ENCODE peak calls at places on chromosomes 2 and 18, in six cellular contexts. Q, M, U, I, Z and F are unnamed samples. For H3K36me3, the result is how much of the 10 kb centered on the place peaks cover.

GRCh38 chr2:8761529-8762164 is 75.8 kb downstream of the KIDINS220 start:
- DNase-seq in Q (no peak), M (no peak), U (no peak), I (no peak), Z (no peak), F (no peak)

GRCh38 chr2:74334931-74335333 is 8.3 kb downstream of the SLC4A5 start:
- DNase-seq in Q (peak), M (peak), U (peak), I (peak), Z (peak), F (peak)

GRCh38 chr2:112050311-112050710 is 4.8 kb upstream of the TMEM87B start:
- DNase-seq in Q (no peak), M (no peak), U (no peak), I (no peak), Z (no peak), F (no peak)

GRCh38 chr2:108449410-108450200 is 599 bp downstream of the GCC2 start:
- DNase-seq in Q (no peak), M (no peak), U (peak), I (peak), Z (peak), F (no peak)

GRCh38 chr2:157460384-157460837 is 16.5 kb upstream of the CYTIP start:
- DNase-seq in Q (no peak), M (no peak), U (peak), I (no peak), Z (no peak), F (no peak)

GRCh38 chr18:67669993-67670671 is 153.6 kb upstream of the DSEL start:
- DNase-seq in Q (no peak), M (no peak), U (no peak), I (no peak), Z (no peak), F (no peak)

GRCh38 chr2:15364561-15364960 is 196.6 kb downstream of the NBAS start:
- DNase-seq in Q (no peak), M (no peak), U (no peak), I (no peak), Z (no peak), F (no peak)

GRCh38 chr2:190678444-190679162 is 29.7 kb downstream of the NAB1 start:
- DNase-seq in Q (no peak), M (no peak), U (no peak), I (no peak), Z (no peak), F (no peak)

GRCh38 chr2:1499033-1499795 is 86.0 kb downstream of the TPO start:
- DNase-seq in Q (peak), M (no peak), U (no peak), I (no peak), Z (no peak), F (no peak)

GRCh38 chr2:128779301-128780095 is 460.8 kb upstream of the HS6ST1 start:
- DNase-seq in Q (no peak), M (no peak), U (no peak), I (peak), Z (peak), F (no peak)

GRCh38 chr18:75216926-75217303 is 6.3 kb downstream of the TSHZ1 start:
- DNase-seq in Q (peak), M (no peak), U (no peak), I (peak), Z (no peak), F (no peak)

GRCh38 chr18:295756-296155 is 27.9 kb upstream of the THOC1 start:
- DNase-seq in Q (no peak), M (no peak), U (no peak), I (no peak), Z (no peak), F (no peak)

GRCh38 chr2:179263015-179263414 is 1.6 kb downstream of the SESTD1 start:
- DNase-seq in Q (no peak), M (no peak), U (no peak), I (no peak), Z (no peak), F (no peak)

GRCh38 chr2:179262077-179262660 is 2.5 kb downstream of the SESTD1 start:
- DNase-seq in Q (no peak), M (no peak), U (no peak), I (no peak), Z (no peak), F (no peak)

GRCh38 chr2:179263460-179264237 is 983 bp downstream of the SESTD1 start:
- DNase-seq in Q (peak), M (peak), U (peak), I (peak), Z (no peak), F (peak)

GRCh38 chr2:179261161-179261825 is 3.3 kb downstream of the SESTD1 start:
- DNase-seq in Q (no peak), M (no peak), U (no peak), I (no peak), Z (no peak), F (no peak)

GRCh38 chr2:179260224-179260623 is 4.4 kb downstream of the SESTD1 start:
- DNase-seq in Q (no peak), M (no peak), U (no peak), I (no peak), Z (no peak), F (no peak)
- H3K27ac ChIP-seq in Q (no peak), M (no peak), U (no peak), I (no peak), Z (no peak), F (no peak)

GRCh38 chr2:165163771-165164170 is 40.1 kb downstream of the SCN3A start:
- DNase-seq in Q (no peak), M (no peak), U (no peak), I (no peak), Z (no peak), F (no peak)

GRCh38 chr2:165157160-165157559 is 46.7 kb downstream of the SCN3A start:
- DNase-seq in Q (no peak), M (no peak), U (no peak), I (no peak), Z (no peak), F (no peak)

GRCh38 chr2:165164201-165164600 is 39.6 kb downstream of the SCN3A start:
- DNase-seq in Q (no peak), M (no peak), U (no peak), I (no peak), Z (no peak), F (no peak)

GRCh38 chr2:165162466-165162865 is 41.4 kb downstream of the SCN3A start:
- DNase-seq in Q (no peak), M (no peak), U (no peak), I (no peak), Z (no peak), F (no peak)

DNA sequence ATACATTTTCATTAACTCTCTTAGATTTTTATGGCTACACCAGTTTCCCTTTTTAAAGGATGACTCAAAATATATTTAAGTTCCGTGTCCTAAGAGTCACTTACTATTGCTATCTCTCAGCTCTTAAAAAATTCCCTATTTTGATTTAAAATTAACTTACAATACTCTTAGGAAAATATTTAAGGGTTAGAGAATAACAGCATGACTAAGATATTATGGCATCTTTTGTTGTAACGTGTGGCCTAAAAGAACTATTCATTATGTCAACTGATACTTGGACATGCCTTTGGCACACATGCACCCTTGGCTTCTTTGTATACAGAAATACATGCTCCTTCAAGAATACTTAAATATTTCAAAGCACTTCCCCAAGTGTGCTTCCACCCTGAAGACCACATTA is 42.3 kb downstream of the SCN3A start:
- DNase-seq in Q (no peak), M (no peak), U (no peak), I (no peak), Z (no peak), F (no peak)
- TF ChIP-seq POLR2A in Q (no peak), M (no peak), U (no peak), I (no peak), Z (no peak), F (no peak)

DNA sequence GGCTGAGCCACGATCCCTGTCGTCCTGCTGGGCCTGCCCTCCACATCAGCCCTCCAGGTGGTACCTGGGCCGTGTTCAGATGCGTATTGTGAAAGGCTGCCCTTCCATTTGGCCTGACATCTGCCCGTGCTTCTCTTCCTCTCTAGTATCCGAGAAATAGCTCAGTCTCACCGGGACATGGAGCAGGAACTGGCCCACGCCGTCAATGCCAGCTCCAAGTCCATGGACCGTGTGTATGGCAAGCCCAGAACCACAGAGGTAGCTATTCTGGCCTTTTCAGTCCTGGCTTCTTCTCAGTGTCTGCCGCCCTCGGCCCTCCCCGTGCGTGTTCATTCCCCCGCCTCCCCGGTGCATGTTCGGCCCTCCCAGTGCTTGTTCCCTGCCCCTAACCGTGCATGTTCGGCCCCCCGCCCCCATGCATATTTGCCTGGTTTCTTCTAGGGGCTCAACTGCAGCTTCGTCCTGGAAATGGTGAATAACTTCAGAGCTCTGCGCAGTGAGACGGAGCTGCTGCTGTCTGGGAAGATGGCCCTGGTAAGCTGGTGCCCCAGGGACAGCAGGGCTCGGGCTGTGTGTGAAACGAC is 104.3 kb downstream of the USP40 start:
- DNase-seq in Q (peak), M (no peak), U (peak), I (no peak), Z (no peak), F (no peak)
- H3K36me3 ChIP-seq in Q (under half), M (under half), U (under half), I (under half), Z (under half), F (under half)

GRCh38 chr18:76521367-76521766 is 26.3 kb upstream of the ZNF516 start:
- DNase-seq in Q (no peak), M (no peak), U (no peak), I (no peak), Z (no peak), F (no peak)
- H3K27ac ChIP-seq in Q (no peak), M (no peak), U (no peak), I (no peak), Z (no peak), F (peak)

GRCh38 chr2:11691071-11691660 is 21.2 kb upstream of the NTSR2 start:
- DNase-seq in Q (no peak), M (no peak), U (no peak), I (no peak), Z (no peak), F (no peak)

GRCh38 chr2:11687736-11688135 is 17.7 kb upstream of the NTSR2 start:
- DNase-seq in Q (no peak), M (no peak), U (no peak), I (no peak), Z (no peak), F (no peak)

GRCh38 chr2:11684894-11685460 is 15.0 kb upstream of the NTSR2 start:
- DNase-seq in Q (no peak), M (no peak), U (no peak), I (no peak), Z (no peak), F (no peak)

GRCh38 chr2:11685906-11686470 is 16.0 kb upstream of the NTSR2 start:
- DNase-seq in Q (no peak), M (no peak), U (no peak), I (no peak), Z (no peak), F (no peak)

GRCh38 chr2:11688222-11689069 is 18.5 kb upstream of the NTSR2 start:
- DNase-seq in Q (peak), M (peak), U (peak), I (peak), Z (peak), F (peak)
- TF ChIP-seq POLR2A in Q (no peak), M (no peak), U (no peak), I (no peak), Z (no peak), F (no peak)

DNA sequence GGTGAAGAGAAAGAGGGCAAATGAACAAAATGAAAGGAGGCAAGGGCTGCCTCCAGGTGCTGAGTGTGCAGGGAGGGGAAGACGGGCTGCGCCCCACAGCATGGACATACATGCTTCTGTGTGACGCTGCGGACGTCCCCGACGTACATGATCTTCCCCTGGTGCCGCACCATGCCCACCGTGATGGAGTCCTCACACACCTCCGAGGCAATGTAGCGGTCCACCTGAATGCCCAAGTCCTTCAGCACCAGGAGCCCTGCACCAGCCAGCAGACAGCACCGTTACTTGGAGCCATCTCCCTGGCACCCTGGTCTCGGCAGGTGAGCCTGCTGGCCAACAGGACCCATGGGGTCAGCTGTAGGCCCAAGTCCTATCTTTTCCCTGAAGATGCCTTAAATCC is 73.1 kb upstream of the POMC start:
- DNase-seq in Q (no peak), M (no peak), U (no peak), I (no peak), Z (no peak), F (no peak)
- H3K36me3 ChIP-seq in Q (under half), M (under half), U (under half), I (under half), Z (under half), F (under half)

GRCh38 chr2:37614061-37614802 is 57.2 kb downstream of the CDC42EP3 start:
- DNase-seq in Q (no peak), M (no peak), U (peak), I (no peak), Z (no peak), F (peak)

GRCh38 chr2:37616674-37616999 is 54.8 kb downstream of the CDC42EP3 start:
- DNase-seq in Q (no peak), M (no peak), U (no peak), I (no peak), Z (no peak), F (no peak)

GRCh38 chr2:37617119-37617892 is 54.1 kb downstream of the CDC42EP3 start:
- DNase-seq in Q (no peak), M (no peak), U (no peak), I (no peak), Z (no peak), F (no peak)

GRCh38 chr2:37618326-37618725 is 53.1 kb downstream of the CDC42EP3 start:
- DNase-seq in Q (no peak), M (no peak), U (no peak), I (no peak), Z (no peak), F (no peak)

DNA sequence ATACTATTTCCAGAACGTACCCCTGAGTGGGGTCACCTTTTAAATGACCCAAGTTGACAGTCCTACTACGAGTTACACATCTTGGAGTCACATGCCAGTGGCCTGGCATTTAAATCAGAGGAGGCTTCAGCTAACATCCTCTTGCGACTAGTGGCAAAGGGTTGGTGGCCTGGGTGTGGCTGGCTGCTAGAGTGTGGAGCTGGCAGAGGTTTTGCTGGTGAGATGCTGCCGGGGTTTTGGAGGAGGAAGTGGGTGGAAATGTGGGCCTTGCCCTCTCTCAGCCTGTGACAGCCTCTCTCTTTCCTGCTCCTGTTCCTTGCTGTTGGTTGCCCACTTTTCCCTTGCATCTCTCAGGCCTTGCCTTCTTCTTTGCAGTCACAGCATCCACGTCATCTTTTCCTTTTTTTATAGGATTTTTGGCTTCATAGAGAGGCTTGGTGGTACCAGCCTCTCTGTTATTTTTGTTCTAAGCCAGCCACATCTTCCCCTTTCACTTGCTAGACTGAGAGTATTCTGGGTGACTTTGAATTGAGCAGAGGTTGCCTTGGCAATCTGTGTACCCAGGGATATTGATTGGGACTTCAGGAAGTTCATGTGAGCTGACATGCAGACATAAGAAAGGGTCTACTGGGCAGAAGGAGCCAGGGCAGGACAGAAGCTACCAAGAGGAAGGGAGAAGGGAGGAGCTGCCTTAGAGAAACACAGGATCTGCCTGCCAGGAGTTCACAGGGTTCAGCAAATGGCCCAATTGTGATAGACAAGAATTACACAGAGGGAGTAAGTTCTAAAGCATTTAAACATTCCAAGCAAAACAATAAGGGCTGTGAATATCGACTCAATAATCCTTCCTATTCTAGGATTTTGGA is 55.4 kb downstream of the CDC42EP3 start:
- DNase-seq in Q (peak), M (no peak), U (peak), I (peak), Z (no peak), F (no peak)
- H3K27ac ChIP-seq in Q (peak), M (no peak), U (no peak), I (peak), Z (no peak), F (peak)

GRCh38 chr2:41968182-41968578 is 79.6 kb upstream of the PKDCC start:
- DNase-seq in Q (no peak), M (no peak), U (no peak), I (no peak), Z (no peak), F (no peak)
- TF ChIP-seq POLR2A in Q (no peak), M (no peak), U (no peak), I (no peak), Z (no peak), F (no peak)